ENCODE peak calls at places on chromosome 20, in ten cellular contexts. One of them, this sample, is unnamed.

GRCh38 chr20:24917056-24917455 is 32.0 kb upstream of the CST7 start:
- DNase-seq in prostate gland: no peak
- DNase-seq in GM12892: no peak
- DNase-seq in suprapubic skin: no peak
- DNase-seq in breast epithelium: no peak
- DNase-seq in GM12891: no peak
- DNase-seq in upper lobe of left lung: no peak
- DNase-seq in transverse colon: no peak
- DNase-seq in HCT116: no peak
- DNase-seq in stomach: no peak
- DNase-seq in this sample: no peak

GRCh38 chr20:19867074-19867473 is 109.0 kb downstream of the RIN2 start:
- DNase-seq in HCT116: no peak
- DNase-seq in suprapubic skin: no peak
- DNase-seq in breast epithelium: no peak
- DNase-seq in upper lobe of left lung: no peak
- DNase-seq in prostate gland: no peak
- DNase-seq in GM12891: no peak
- DNase-seq in transverse colon: no peak
- DNase-seq in stomach: no peak
- DNase-seq in GM12892: no peak
- DNase-seq in this sample: no peak

GRCh38 chr20:58637466-58638198 is 13.5 kb upstream of the STX16 start:
- DNase-seq in suprapubic skin: peak; percentile 40
- DNase-seq in prostate gland: no peak
- DNase-seq in GM12892: no peak
- DNase-seq in GM12891: no peak
- DNase-seq in upper lobe of left lung: no peak
- DNase-seq in transverse colon: no peak
- DNase-seq in HCT116: no peak
- DNase-seq in stomach: no peak
- DNase-seq in breast epithelium: no peak
- DNase-seq in this sample: peak; percentile 59

GRCh38 chr20:57361517-57361916 is 10.5 kb downstream of the RAE1 start:
- DNase-seq in transverse colon: no peak
- DNase-seq in stomach: no peak
- DNase-seq in HCT116: no peak
- DNase-seq in GM12892: no peak
- DNase-seq in GM12891: no peak
- DNase-seq in prostate gland: no peak
- DNase-seq in suprapubic skin: no peak
- DNase-seq in breast epithelium: no peak
- DNase-seq in upper lobe of left lung: no peak
- DNase-seq in this sample: no peak

GRCh38 chr20:9334866-9335265 is 179.5 kb upstream of the LAMP5 start:
- DNase-seq in GM12891: no peak
- DNase-seq in GM12892: no peak
- DNase-seq in upper lobe of left lung: no peak
- DNase-seq in suprapubic skin: no peak
- DNase-seq in HCT116: no peak
- DNase-seq in prostate gland: no peak
- DNase-seq in transverse colon: no peak
- DNase-seq in stomach: no peak
- DNase-seq in breast epithelium: no peak
- DNase-seq in this sample: no peak

GRCh38 chr20:32206383-32207210 is 946 bp downstream of the PLAGL2 start:
- DNase-seq in transverse colon: no peak
- DNase-seq in HCT116: no peak
- DNase-seq in breast epithelium: no peak
- DNase-seq in suprapubic skin: no peak
- DNase-seq in GM12892: no peak
- DNase-seq in stomach: no peak
- DNase-seq in upper lobe of left lung: no peak
- DNase-seq in prostate gland: no peak
- DNase-seq in GM12891: no peak
- DNase-seq in this sample: no peak

GRCh38 chr20:8073024-8073832 is 53.7 kb upstream of the TMX4 start:
- DNase-seq in suprapubic skin: no peak
- DNase-seq in GM12891: no peak
- DNase-seq in breast epithelium: no peak
- DNase-seq in stomach: no peak
- DNase-seq in GM12892: no peak
- DNase-seq in transverse colon: no peak
- DNase-seq in HCT116: no peak
- DNase-seq in upper lobe of left lung: no peak
- DNase-seq in prostate gland: no peak
- DNase-seq in this sample: no peak

GRCh38 chr20:57474816-57475215 is 50.1 kb downstream of the CTCFL start:
- DNase-seq in GM12891: no peak
- DNase-seq in HCT116: no peak
- DNase-seq in suprapubic skin: peak; percentile 43
- DNase-seq in prostate gland: no peak
- DNase-seq in GM12892: no peak
- DNase-seq in breast epithelium: peak; percentile 27
- DNase-seq in upper lobe of left lung: no peak
- DNase-seq in transverse colon: no peak
- DNase-seq in stomach: no peak
- DNase-seq in this sample: peak; percentile 53

DNA sequence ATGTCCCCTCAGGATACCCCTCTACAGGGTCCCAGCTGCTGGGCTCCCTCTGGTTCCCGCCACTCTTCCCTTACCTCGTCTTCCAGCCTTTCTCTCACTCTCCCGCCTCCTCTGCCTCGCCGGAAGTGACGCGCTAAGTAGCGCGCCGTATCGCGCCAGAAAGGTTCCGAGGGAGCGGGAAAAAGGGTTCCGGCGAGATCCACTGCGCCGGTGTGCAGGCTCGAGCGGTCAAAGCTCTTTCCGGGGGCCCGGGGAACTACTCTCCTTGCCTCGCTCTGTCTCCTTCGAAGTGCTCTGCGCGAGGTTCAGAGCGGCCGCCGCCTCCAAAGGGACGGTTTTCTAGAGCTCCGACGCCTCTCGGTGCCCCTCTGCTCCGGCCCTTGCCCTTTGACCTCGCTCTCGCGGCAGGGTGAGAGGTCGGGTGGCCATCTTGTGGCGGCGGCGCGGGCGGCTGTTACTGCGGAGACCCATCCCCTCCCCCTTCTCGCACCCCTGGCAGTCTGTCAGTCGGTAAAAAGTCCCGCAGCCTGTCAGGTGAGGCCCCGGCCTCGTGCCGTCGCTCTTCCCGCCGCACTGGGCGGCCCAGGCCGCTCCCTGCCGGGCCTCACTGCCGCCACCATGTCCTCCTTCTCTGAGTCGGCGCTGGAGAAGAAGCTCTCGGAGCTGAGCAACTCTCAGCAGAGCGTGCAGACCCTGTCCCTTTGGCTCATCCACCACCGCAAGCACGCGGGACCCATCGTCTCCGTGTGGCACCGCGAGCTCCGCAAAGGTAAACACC is at the start of the genes RPRD1B and TTI1:
- DNase-seq in GM12891: peak; percentile 83
- DNase-seq in prostate gland: peak; percentile 88
- DNase-seq in breast epithelium: peak; percentile 90
- DNase-seq in suprapubic skin: peak; percentile 94
- DNase-seq in HCT116: peak; percentile 80
- DNase-seq in stomach: peak; percentile 93
- DNase-seq in GM12892: peak; percentile 78
- DNase-seq in upper lobe of left lung: peak; percentile 97
- DNase-seq in transverse colon: peak; percentile 94
- DNase-seq in this sample: peak; percentile 94
- TF ChIP-seq POLR2AphosphoS5 in GM12891: peak; percentile 79
- TF ChIP-seq POLR2AphosphoS5 in prostate gland: peak; percentile 99
- TF ChIP-seq POLR2AphosphoS5 in breast epithelium: peak; percentile 91
- TF ChIP-seq POLR2AphosphoS5 in suprapubic skin: peak; percentile 2
- TF ChIP-seq POLR2AphosphoS5 in HCT116: peak; percentile 77
- TF ChIP-seq POLR2AphosphoS5 in stomach: peak; percentile 79
- TF ChIP-seq POLR2AphosphoS5 in GM12892: peak; percentile 75
- TF ChIP-seq POLR2AphosphoS5 in upper lobe of left lung: peak; percentile 84
- TF ChIP-seq POLR2AphosphoS5 in transverse colon: peak; percentile 76
- TF ChIP-seq POLR2AphosphoS5 in this sample: peak; percentile 77

DNA sequence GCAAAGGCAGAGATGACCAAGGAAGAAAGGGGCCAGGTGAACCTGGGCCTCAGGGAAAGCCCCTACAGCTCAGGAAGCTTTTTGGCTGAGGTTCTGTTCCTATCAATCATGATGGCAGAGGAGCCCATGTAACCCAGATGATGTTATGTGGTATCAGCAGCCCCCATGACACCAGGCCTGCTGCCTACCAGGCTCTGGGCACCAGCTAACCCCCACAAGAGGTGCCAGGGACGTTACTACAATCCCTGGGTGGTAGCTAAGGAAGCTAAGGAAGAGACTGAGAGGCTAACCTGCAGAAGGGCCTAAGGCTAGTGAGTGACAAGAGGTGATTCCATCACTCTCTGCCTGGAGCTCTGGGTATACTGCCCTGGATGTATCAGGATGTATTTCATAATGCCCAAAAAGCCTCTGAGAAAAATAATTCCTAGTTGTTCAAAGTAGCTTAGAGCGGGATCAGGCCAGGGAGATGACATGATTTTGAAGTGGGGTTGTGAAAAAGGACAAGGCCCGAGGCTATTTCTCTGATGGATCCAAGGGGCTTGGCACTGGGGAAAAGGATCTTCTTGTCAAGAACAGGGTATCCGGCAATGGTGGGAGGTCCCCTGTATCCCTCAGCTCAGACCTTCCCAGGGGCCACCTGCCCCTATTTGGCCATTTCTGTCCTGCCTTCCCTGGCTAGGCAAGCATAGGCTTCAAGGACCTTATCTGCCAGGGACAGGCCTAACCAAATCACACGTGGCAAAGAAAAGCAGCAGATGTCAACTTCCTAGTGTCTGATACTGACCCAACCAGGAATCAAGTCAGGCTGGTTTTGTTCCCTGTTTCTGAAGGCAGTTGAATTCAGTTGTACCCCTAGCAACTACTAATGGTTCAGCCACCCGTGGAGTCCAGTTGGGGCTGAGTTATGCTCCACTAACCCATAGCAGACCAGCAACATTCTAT is 41.3 kb downstream of the PANK2 start:
- DNase-seq in upper lobe of left lung: no peak
- DNase-seq in stomach: no peak
- DNase-seq in GM12892: no peak
- DNase-seq in prostate gland: no peak
- DNase-seq in suprapubic skin: no peak
- DNase-seq in breast epithelium: no peak
- DNase-seq in GM12891: no peak
- DNase-seq in HCT116: no peak
- DNase-seq in transverse colon: no peak
- DNase-seq in this sample: no peak
- TF ChIP-seq POLR2A in upper lobe of left lung: no peak
- TF ChIP-seq POLR2A in stomach: no peak
- TF ChIP-seq POLR2A in GM12892: no peak
- TF ChIP-seq POLR2A in prostate gland: no peak
- TF ChIP-seq POLR2A in suprapubic skin: no peak
- TF ChIP-seq POLR2A in breast epithelium: no peak
- TF ChIP-seq POLR2A in GM12891: peak; percentile 16
- TF ChIP-seq POLR2A in HCT116: no peak
- TF ChIP-seq POLR2A in transverse colon: no peak
- TF ChIP-seq POLR2A in this sample: no peak

GRCh38 chr20:30376767-30377658 is 880.5 kb upstream of the DEFB115 start:
- DNase-seq in GM12892: peak; percentile 2
- DNase-seq in suprapubic skin: peak; percentile 64
- DNase-seq in breast epithelium: peak; percentile 83
- DNase-seq in stomach: peak; percentile 58
- DNase-seq in prostate gland: peak; percentile 82
- DNase-seq in transverse colon: peak; percentile 55
- DNase-seq in upper lobe of left lung: peak; percentile 95
- DNase-seq in GM12891: peak; percentile 8
- DNase-seq in HCT116: peak; percentile 68
- DNase-seq in this sample: peak; percentile 76
- TF ChIP-seq POLR2AphosphoS5 in GM12892: no peak
- TF ChIP-seq POLR2AphosphoS5 in suprapubic skin: no peak
- TF ChIP-seq POLR2AphosphoS5 in breast epithelium: no peak
- TF ChIP-seq POLR2AphosphoS5 in stomach: no peak
- TF ChIP-seq POLR2AphosphoS5 in prostate gland: peak; percentile 25
- TF ChIP-seq POLR2AphosphoS5 in transverse colon: no peak
- TF ChIP-seq POLR2AphosphoS5 in upper lobe of left lung: peak; percentile 34
- TF ChIP-seq POLR2AphosphoS5 in GM12891: peak; percentile 50
- TF ChIP-seq POLR2AphosphoS5 in HCT116: peak; percentile 88
- TF ChIP-seq POLR2AphosphoS5 in this sample: peak; percentile 58

GRCh38 chr20:61253264-61253639 is 1.2 kb downstream of the CDH4 start:
- DNase-seq in suprapubic skin: no peak
- DNase-seq in stomach: no peak
- DNase-seq in GM12891: no peak
- DNase-seq in HCT116: no peak
- DNase-seq in upper lobe of left lung: peak; percentile 78
- DNase-seq in transverse colon: no peak
- DNase-seq in GM12892: no peak
- DNase-seq in breast epithelium: no peak
- DNase-seq in prostate gland: no peak
- DNase-seq in this sample: no peak

GRCh38 chr20:61249626-61250025 is 2.4 kb upstream of the CDH4 start:
- DNase-seq in stomach: no peak
- DNase-seq in HCT116: no peak
- DNase-seq in upper lobe of left lung: no peak
- DNase-seq in breast epithelium: no peak
- DNase-seq in GM12891: no peak
- DNase-seq in transverse colon: no peak
- DNase-seq in prostate gland: no peak
- DNase-seq in GM12892: no peak
- DNase-seq in suprapubic skin: no peak
- DNase-seq in this sample: no peak

GRCh38 chr20:61252601-61253263 is 671 bp downstream of the CDH4 start:
- DNase-seq in stomach: no peak
- DNase-seq in suprapubic skin: no peak
- DNase-seq in upper lobe of left lung: peak; percentile 78
- DNase-seq in breast epithelium: no peak
- DNase-seq in transverse colon: no peak
- DNase-seq in prostate gland: no peak
- DNase-seq in GM12891: no peak
- DNase-seq in HCT116: no peak
- DNase-seq in GM12892: no peak
- DNase-seq in this sample: no peak

GRCh38 chr20:61253640-61254511 is 1.8 kb downstream of the CDH4 start:
- DNase-seq in transverse colon: no peak
- DNase-seq in upper lobe of left lung: peak; percentile 78
- DNase-seq in GM12892: no peak
- DNase-seq in HCT116: no peak
- DNase-seq in suprapubic skin: no peak
- DNase-seq in breast epithelium: no peak
- DNase-seq in GM12891: no peak
- DNase-seq in stomach: no peak
- DNase-seq in prostate gland: no peak
- DNase-seq in this sample: no peak

DNA sequence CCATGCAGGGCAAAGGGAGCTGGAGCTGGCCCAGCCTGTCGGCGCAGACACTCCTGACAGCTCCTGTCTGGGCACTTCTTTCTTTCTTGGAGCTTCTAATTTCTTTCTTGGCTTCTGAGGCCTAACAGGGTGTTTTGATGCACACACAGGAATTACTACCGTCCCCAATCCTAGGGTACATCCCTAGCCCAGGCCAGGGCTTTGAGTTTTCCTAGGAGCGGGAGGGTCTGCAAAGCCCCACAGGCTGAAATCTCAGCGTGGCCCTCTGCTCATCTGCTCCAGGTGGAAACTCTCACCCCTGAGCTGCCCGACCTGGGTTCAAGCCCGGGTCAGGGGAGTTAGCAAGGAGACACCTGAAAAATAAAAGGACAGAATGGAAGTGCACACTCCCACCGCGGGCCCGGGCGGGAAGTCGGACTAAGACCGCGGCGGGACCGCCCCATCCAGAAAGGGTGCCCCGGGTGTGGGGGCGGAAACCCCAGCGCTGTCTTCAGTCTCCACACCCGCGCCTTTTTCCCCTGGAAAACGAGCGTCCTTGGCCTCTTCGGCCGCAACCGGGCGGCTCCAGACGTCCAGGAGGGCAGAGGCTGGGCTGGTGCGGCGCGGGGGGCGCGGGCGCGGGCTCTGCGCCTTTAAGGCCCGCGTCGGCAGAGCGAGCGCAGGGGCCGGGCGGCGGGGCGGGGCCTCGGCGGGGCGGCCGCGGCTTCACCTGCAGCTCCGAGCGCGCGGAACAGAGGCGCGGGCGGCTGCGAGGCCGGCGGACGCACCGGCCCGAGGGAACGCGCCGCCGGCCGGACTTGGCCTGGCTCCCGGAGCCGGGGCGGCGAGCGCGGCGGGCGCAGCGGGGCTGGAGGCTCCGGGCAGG is at the start of gene CDH4:
- DNase-seq in GM12891: no peak
- DNase-seq in breast epithelium: no peak
- DNase-seq in GM12892: no peak
- DNase-seq in HCT116: no peak
- DNase-seq in stomach: no peak
- DNase-seq in upper lobe of left lung: peak; percentile 84
- DNase-seq in prostate gland: no peak
- DNase-seq in suprapubic skin: no peak
- DNase-seq in transverse colon: no peak
- DNase-seq in this sample: no peak
- TF ChIP-seq POLR2A in GM12891: no peak
- TF ChIP-seq POLR2A in breast epithelium: no peak
- TF ChIP-seq POLR2A in GM12892: no peak
- TF ChIP-seq POLR2A in HCT116: no peak
- TF ChIP-seq POLR2A in stomach: no peak
- TF ChIP-seq POLR2A in upper lobe of left lung: no peak
- TF ChIP-seq POLR2A in prostate gland: no peak
- TF ChIP-seq POLR2A in suprapubic skin: no peak
- TF ChIP-seq POLR2A in transverse colon: no peak
- TF ChIP-seq POLR2A in this sample: no peak